ENCODE peak calls at places on chromosomes 7 and 10, in seven cellular contexts. O is colonic mucosa, S is upper lobe of left lung, F is cardiac muscle cell, X is fibroblast of lung, L is Peyer's patch, Q is thoracic aorta. T is an unnamed sample.

GRCh38 chr10:130964771-130965170 is 346.8 kb downstream of the TCERG1L start:
- DNase-seq in O (no peak), S (no peak), F (no peak), X (no peak), L (no peak), Q (no peak), T (no peak)

GRCh38 chr10:77321868-77322267 is 315.7 kb downstream of the KCNMA1 start:
- DNase-seq in O (no peak), S (no peak), F (no peak), X (peak; percentile 52), L (no peak), Q (no peak), T (no peak)

GRCh38 chr7:97025983-97026704 is 1.5 kb upstream of the DLX5 start:
- DNase-seq in O (no peak), S (no peak), F (peak; percentile 60), X (no peak), L (no peak), Q (no peak), T (no peak)

GRCh38 chr7:30705008-30705407 is 22.8 kb upstream of the CRHR2 start:
- DNase-seq in O (no peak), S (no peak), F (no peak), X (no peak), L (peak; percentile 24), Q (no peak), T (no peak)

GRCh38 chr10:9510626-9511025 is 1456.1 kb downstream of the GATA3 start:
- DNase-seq in O (no peak), S (no peak), F (no peak), X (no peak), L (no peak), Q (no peak), T (no peak)

GRCh38 chr7:96284838-96285237 is 37.1 kb downstream of the SLC25A13 start:
- DNase-seq in O (no peak), S (no peak), F (no peak), X (no peak), L (no peak), Q (no peak), T (no peak)

GRCh38 chr10:70656489-70656888 is 15.8 kb upstream of the ADAMTS14 start:
- DNase-seq in O (no peak), S (no peak), F (no peak), X (peak; percentile 100), L (no peak), Q (no peak), T (peak; percentile 42)

GRCh38 chr10:78520737-78521430 is 487.2 kb downstream of the RPS24 start:
- DNase-seq in O (peak; percentile 13), S (peak; percentile 22), F (peak; percentile 29), X (peak; percentile 62), L (no peak), Q (no peak), T (no peak)

GRCh38 chr10:14603539-14604102 is 171.1 kb downstream of the FAM107B start:
- DNase-seq in O (peak; percentile 30), S (no peak), F (peak; percentile 54), X (no peak), L (peak; percentile 55), Q (no peak), T (peak; percentile 56)

GRCh38 chr10:103895458-103896186 is 22.4 kb downstream of the STN1 start:
- DNase-seq in O (no peak), S (no peak), F (no peak), X (peak; percentile 73), L (no peak), Q (no peak), T (no peak)

GRCh38 chr10:2122431-2123124 is 385.3 kb upstream of the ADARB2 start:
- DNase-seq in O (no peak), S (no peak), F (no peak), X (peak; percentile 55), L (no peak), Q (no peak), T (no peak)

GRCh38 chr7:38368191-38368605 is 94.8 kb upstream of the TARP start:
- DNase-seq in O (peak; percentile 79), S (peak; percentile 84), F (peak; percentile 76), X (peak; percentile 57), L (peak; percentile 67), Q (no peak), T (peak; percentile 59)

GRCh38 chr7:11779864-11780263 is 52.1 kb downstream of the THSD7A start:
- DNase-seq in O (no peak), S (no peak), F (no peak), X (no peak), L (no peak), Q (no peak), T (no peak)

DNA sequence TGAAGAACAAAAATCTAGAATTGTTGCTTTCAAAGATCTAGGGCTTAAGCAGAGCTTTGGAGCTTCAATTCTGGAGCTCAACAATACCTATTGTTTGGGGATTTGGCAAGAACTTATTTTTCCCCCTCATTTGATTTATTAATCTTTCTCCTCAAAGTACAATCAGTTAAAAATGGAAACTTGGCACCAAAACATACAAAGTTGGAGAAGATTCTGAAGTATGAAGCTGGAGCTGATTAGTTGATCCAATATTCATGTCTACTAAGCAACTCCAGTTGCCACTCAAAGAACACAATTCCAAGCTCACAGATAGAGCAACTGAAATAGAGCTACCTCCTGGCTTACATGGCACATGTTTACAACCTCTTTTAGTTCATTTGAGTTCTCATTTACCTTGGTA is 3.8 kb downstream of the FAM13C start:
- DNase-seq in O (no peak), S (no peak), F (no peak), X (no peak), L (no peak), Q (no peak), T (no peak)
- H3K4me3 ChIP-seq in O (no peak overlapping the region), S (no peak overlapping the region), F (no peak overlapping the region), X (no peak overlapping the region), L (no peak overlapping the region), Q (no peak overlapping the region), T (no peak overlapping the region)

GRCh38 chr7:17939670-17940301 is 508 bp downstream of the SNX13 start:
- DNase-seq in O (peak; percentile 70), S (peak; percentile 57), F (peak; percentile 37), X (peak; percentile 35), L (peak; percentile 77), Q (peak; percentile 4), T (peak; percentile 72)

GRCh38 chr7:17940302-17941170 is at the start of gene SNX13:
- DNase-seq in O (peak; percentile 92), S (peak; percentile 94), F (peak; percentile 97), X (peak; percentile 92), L (peak; percentile 93), Q (peak; percentile 72), T (peak; percentile 95)

GRCh38 chr7:17942231-17942630 is 1.9 kb upstream of the SNX13 start:
- DNase-seq in O (no peak), S (no peak), F (no peak), X (no peak), L (no peak), Q (no peak), T (no peak)

GRCh38 chr7:17943006-17943405 is 2.7 kb upstream of the SNX13 start:
- DNase-seq in O (no peak), S (no peak), F (no peak), X (no peak), L (no peak), Q (no peak), T (no peak)

DNA sequence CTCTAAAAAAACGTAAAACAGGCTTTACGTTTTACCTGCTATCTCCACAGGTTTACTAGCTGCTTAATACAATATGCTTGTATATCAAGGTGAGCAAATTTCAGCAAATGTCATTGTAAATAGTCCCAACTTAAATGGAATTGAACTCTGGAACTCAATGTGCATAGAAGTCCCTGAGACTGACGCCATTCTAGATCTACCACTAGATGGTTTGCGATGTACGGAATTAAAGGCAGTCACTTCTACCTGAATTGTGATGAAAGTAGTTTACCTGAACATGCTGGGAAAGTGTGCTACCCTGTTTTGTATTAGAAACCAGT is 837 bp upstream of the SNX13 start:
- DNase-seq in O (no peak), S (no peak), F (no peak), X (peak; percentile 6), L (no peak), Q (no peak), T (no peak)
- TF ChIP-seq CTCF in O (no peak), S (no peak), F (no peak), X (no peak), L (no peak), Q (no peak), T (no peak)

DNA sequence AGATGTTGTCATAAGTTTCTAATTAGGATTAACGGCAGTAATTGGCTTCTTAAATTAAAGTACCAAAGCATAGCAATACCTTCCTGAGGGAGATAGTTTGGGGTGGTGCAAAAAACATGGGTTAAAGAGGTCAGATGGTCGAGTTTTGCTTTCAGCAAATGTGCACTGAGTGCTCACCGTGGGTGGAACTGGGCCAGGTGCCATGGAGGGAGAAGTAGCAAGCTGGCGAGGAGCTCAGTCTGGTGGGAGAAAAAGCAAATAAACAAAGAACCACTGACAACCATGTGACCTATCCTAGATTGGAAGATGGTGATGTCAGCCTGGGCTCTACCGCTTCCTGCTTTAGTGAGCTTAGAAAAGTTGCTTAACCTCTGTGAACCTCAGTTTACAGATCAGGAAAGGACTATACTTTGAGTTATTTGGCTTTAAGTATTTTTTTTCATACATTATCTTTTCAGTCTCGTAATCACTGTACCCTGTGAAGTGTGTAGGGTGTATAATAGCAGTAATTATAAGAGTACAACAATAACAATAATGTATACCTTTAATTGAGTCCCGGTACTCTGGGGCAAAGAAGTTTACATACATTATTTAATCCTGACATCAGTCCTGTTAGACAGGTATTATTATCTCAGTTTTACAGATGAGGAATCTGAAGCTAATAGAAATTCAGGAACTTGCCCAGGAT is 69.0 kb upstream of the PDCD4 start:
- DNase-seq in O (peak; percentile 78), S (peak; percentile 79), F (no peak), X (peak; percentile 95), L (no peak), Q (peak; percentile 61), T (peak; percentile 82)
- H3K4me3 ChIP-seq in O (no peak overlapping the region), S (no peak overlapping the region), F (no peak overlapping the region), X (no peak overlapping the region), L (no peak overlapping the region), Q (peak overlapping the region; percentile 36), T (no peak overlapping the region)

DNA sequence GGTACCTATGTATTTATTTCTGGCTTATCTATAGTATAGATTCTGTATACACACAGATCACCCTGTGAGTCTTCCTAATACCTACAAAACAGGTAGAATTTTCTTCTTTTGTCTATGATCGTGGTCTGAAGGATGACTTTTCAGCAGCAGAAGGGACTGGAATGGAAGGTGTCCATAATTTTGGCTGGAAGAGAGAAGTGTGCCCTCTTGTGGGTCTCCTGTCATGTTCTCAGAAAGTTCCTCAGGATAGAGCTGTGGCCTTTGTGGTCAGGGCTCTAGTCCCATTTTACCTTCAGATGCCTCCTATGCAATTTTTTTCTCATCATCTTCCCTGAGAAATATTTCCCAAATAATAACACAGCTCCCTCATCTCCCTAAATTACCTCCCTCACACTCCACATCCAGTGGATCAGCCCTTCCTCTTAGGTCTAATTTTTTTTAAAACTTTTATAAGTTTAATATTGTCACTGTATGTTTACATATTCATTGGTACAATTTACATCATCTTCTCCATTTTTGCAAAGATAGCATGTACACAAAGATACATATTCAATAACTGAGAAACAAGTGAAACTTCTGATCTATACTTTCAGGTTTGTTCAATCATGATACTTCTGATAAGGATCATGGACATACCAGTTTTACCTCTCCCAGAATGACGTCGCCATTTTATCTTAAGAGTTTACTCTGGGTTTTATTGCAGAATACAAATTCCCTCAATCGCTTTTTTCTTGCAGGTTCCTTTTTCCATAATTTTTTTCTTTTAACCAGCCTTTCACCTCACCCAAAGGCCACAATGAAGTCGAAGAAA is 112.7 kb downstream of the REEP3 start:
- DNase-seq in O (no peak), S (no peak), F (peak; percentile 48), X (peak; percentile 41), L (no peak), Q (no peak), T (no peak)
- TF ChIP-seq CTCF in O (peak; percentile 20), S (peak; percentile 18), F (peak; percentile 38), X (peak; percentile 45), L (no peak), Q (peak; percentile 27), T (peak; percentile 18)

GRCh38 chr10:101046332-101047238 is 15.2 kb upstream of the KAZALD1 start:
- DNase-seq in O (no peak), S (no peak), F (no peak), X (peak; percentile 44), L (peak; percentile 38), Q (no peak), T (peak; percentile 38)
- H3K4me3 ChIP-seq in O (no peak overlapping the region), S (no peak overlapping the region), F (no peak overlapping the region), X (no peak overlapping the region), L (no peak overlapping the region), Q (no peak overlapping the region), T (no peak overlapping the region)

T was measured in heart left ventricle.